ENCODE peak calls at places on chromosome 1, in six cellular contexts. X is RWPE1, I is OCI-LY7, H is PC-3, D is DND-41, E is neural progenitor cell. S is an unnamed sample.

GRCh38 chr1:36884029-36884701 is 150.2 kb downstream of the GRIK3 start:
- DNase-seq in H (no peak), E (no peak), I (peak), D (no peak), X (no peak), S (no peak)

GRCh38 chr1:36279110-36279788 is 26.9 kb upstream of the SH3D21 start:
- DNase-seq in E (no peak), I (no peak), D (no peak), X (no peak), H (no peak), S (no peak)

GRCh38 chr1:176691251-176692228 is 228.6 kb downstream of the PAPPA2 start:
- DNase-seq in H (peak), X (peak), E (peak), I (peak), D (peak), S (no peak)

GRCh38 chr1:234777850-234778214 is 167.9 kb upstream of the IRF2BP2 start:
- DNase-seq in D (no peak), X (no peak), H (no peak), E (no peak), I (no peak), S (no peak)

GRCh38 chr1:37890378-37891014 is 31.1 kb upstream of the MTF1 start:
- DNase-seq in D (no peak), E (peak), H (peak), X (peak), I (peak), S (no peak)

GRCh38 chr1:21300774-21301173 is 10.5 kb upstream of the ECE1 start:
- DNase-seq in I (no peak), E (no peak), X (no peak), D (no peak), H (no peak), S (no peak)

GRCh38 chr1:214422137-214422671 is 129.2 kb downstream of the PTPN14 start:
- DNase-seq in X (peak), H (peak), D (no peak), I (no peak), E (no peak), S (no peak)

GRCh38 chr1:54610048-54610447 is 13.3 kb downstream of the FAM151A start:
- DNase-seq in H (no peak), D (no peak), I (no peak), E (peak), X (no peak), S (no peak)

GRCh38 chr1:9388628-9389184 is 96.0 kb downstream of the SPSB1 start:
- DNase-seq in X (peak), D (no peak), I (no peak), E (no peak), H (peak), S (no peak)

GRCh38 chr1:169764919-169765318 is 29.8 kb downstream of the METTL18 start:
- DNase-seq in E (no peak), I (no peak), D (no peak), H (no peak), X (no peak), S (no peak)

GRCh38 chr1:185787238-185787637 is 53.0 kb downstream of the HMCN1 start:
- DNase-seq in X (no peak), I (no peak), H (no peak), D (no peak), E (no peak), S (no peak)

GRCh38 chr1:164605254-164606091 is 46.5 kb downstream of the PBX1 start:
- DNase-seq in E (peak), X (no peak), D (no peak), H (no peak), I (no peak), S (no peak)

GRCh38 chr1:158095737-158096335 is 84.9 kb upstream of the CD1D start:
- DNase-seq in D (peak), I (peak), E (peak), X (peak), H (peak), S (no peak)

GRCh38 chr1:65357291-65357960 is 48.1 kb downstream of the DNAJC6 start:
- DNase-seq in X (no peak), E (no peak), H (no peak), I (no peak), D (no peak), S (no peak)

GRCh38 chr1:65363484-65363883 is 54.1 kb downstream of the DNAJC6 start:
- DNase-seq in H (no peak), I (no peak), E (no peak), X (no peak), D (no peak), S (no peak)

GRCh38 chr1:65359888-65360287 is 50.5 kb downstream of the DNAJC6 start:
- DNase-seq in X (no peak), I (no peak), H (no peak), D (no peak), E (no peak), S (no peak)

GRCh38 chr1:65360654-65361053 is 51.3 kb downstream of the DNAJC6 start:
- DNase-seq in I (no peak), D (no peak), E (no peak), X (no peak), H (no peak), S (no peak)

DNA sequence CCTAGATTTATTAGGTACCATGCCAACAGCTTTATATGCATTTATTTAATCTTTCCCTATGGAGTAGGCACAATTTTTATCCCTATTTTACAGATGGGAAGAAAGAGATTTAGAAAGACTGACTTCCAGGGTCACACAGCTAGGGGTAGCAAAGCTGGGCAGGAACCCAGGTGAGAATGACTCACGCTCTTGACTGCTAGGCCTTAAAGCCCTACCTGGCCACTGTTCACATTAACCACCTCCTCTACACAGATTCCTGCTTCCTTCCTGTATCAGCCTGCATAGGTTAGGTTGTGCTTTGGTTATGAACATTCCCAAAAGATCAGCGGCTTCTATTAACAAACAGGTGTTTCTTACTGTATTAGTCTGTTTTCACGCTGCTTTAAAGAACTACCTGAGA is 53.2 kb downstream of the DNAJC6 start:
- DNase-seq in H (peak), I (no peak), X (peak), E (no peak), D (no peak), S (no peak)
- TF ChIP-seq CTCF in H (no peak), I (no peak), X (no peak), E (no peak), D (no peak), S (no peak)

DNA sequence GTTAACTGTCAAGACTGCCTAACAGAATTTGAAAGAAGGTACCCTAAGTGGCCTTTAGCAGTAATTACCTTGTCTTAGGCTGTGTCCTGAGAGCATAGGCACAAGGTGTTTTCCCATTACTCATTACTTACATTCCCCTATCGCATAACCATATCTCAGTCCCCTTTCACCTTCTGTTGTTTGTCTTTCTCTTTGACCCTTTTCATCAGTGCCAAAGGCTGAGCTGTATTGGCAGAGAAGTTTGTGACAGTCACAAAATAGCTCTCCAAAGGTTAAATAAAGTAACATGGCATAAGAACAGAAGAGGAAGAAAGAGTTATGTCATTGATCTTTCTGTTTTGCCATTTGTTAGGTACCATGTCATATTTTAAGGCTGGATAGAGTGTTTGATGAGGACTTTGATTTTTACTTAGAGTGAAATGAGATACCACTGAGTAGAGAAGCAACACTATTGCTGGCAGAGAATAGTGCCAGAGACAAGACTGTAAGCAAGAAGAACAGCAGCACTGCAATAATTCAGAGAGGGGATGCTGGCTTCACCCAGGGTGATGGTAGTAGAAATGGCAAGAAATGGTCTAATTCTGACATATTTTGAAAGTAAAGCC is 497.8 kb downstream of the TTLL7 start:
- DNase-seq in X (no peak), I (no peak), H (no peak), E (no peak), D (no peak), S (no peak)
- H3K27ac ChIP-seq in X (no peak), I (no peak), H (no peak), E (no peak), D (no peak), S (no peak)

GRCh38 chr1:203216274-203217138 is 13.0 kb downstream of the CHIT1 start:
- DNase-seq in I (peak), D (peak), E (peak), H (peak), X (peak), S (peak)
- TF ChIP-seq CTCF in I (peak), D (peak), E (peak), H (peak), X (peak), S (peak)

DNA sequence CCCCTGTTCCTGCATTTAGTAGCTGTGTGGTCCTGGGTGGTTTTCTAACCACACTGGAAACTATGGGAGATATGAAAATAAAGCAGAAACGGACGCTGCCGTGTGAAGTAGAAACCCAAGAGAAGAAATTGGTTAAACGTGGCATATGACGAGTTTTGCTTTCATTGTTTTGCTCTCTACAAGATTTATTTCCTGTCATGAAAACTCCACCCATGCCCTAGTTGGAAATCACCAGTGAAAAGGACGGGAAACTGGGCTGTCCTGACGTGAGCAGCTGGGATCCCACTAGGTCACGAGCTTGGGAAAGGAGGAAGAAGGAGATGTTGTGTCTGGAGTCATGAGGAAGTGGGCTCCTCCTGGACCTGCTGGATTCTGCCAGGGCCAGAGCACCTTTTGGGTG is 120.8 kb upstream of the GADD45A start:
- DNase-seq in I (no peak), X (no peak), E (no peak), D (no peak), H (no peak), S (no peak)
- H3K27ac ChIP-seq in I (no peak), X (no peak), E (no peak), D (no peak), H (no peak), S (no peak)